ENCODE peak calls at places on chromosomes 4 and X, in six cellular contexts. O, F, G, U, Q and V are unnamed samples.

GRCh38 chr4:7173821-7174220 is 18.5 kb upstream of the SORCS2 start:
- DNase-seq in O (no peak), F (no peak), G (no peak), U (no peak), Q (no peak), V (no peak)

GRCh38 chr4:3263053-3263958 is 14.3 kb downstream of the MSANTD1 start:
- DNase-seq in O (no peak), F (no peak), G (peak; percentile 20), U (no peak), Q (no peak), V (no peak)

GRCh38 chr4:151931563-151931962 is 170.8 kb upstream of the GATB start:
- DNase-seq in O (no peak), F (no peak), G (no peak), U (no peak), Q (no peak), V (no peak)

GRCh38 chr4:165635951-165636350 is 237.1 kb upstream of the TLL1 start:
- DNase-seq in O (no peak), F (no peak), G (no peak), U (no peak), Q (no peak), V (no peak)

GRCh38 chr4:70958681-70959080 is 34.8 kb upstream of the DCK start:
- DNase-seq in O (no peak), F (no peak), G (no peak), U (peak; percentile 39), Q (no peak), V (no peak)

GRCh38 chrX:24241822-24242648 is 71.8 kb downstream of the SUPT20HL2 start:
- DNase-seq in O (no peak), F (no peak), G (no peak), U (no peak), Q (no peak), V (no peak)

GRCh38 chr4:86895692-86896488 is 3.7 kb upstream of the C4orf36 start:
- DNase-seq in O (no peak), F (no peak), G (no peak), U (no peak), Q (no peak), V (no peak)

GRCh38 chr4:95086532-95086931 is 328.8 kb downstream of the BMPR1B start:
- DNase-seq in O (no peak), F (no peak), G (no peak), U (no peak), Q (no peak), V (no peak)

GRCh38 chr4:138609943-138610350 is 367.8 kb upstream of the SLC7A11 start:
- DNase-seq in O (no peak), F (no peak), G (no peak), U (no peak), Q (no peak), V (no peak)

GRCh38 chr4:145186719-145187118 is 6.3 kb upstream of the OTUD4 start:
- DNase-seq in O (no peak), F (no peak), G (no peak), U (no peak), Q (no peak), V (no peak)

GRCh38 chrX:38045697-38046096 is 39.3 kb downstream of the SYTL5 start:
- DNase-seq in O (no peak), F (no peak), G (peak; percentile 51), U (no peak), Q (no peak), V (no peak)

GRCh38 chr4:78002260-78002659 is 54.9 kb upstream of the FRAS1 start:
- DNase-seq in O (no peak), F (no peak), G (no peak), U (no peak), Q (no peak), V (no peak)

GRCh38 chr4:76738081-76738931 is 159.6 kb downstream of the SOWAHB start:
- DNase-seq in O (no peak), F (peak; percentile 41), G (no peak), U (peak; percentile 87), Q (no peak), V (no peak)

GRCh38 chrX:46551494-46552128 is 6.4 kb upstream of the ZNF674 start:
- DNase-seq in O (no peak), F (no peak), G (no peak), U (no peak), Q (no peak), V (no peak)

GRCh38 chrX:9635805-9636204 is 129.8 kb downstream of the GPR143 start:
- DNase-seq in O (no peak), F (no peak), G (no peak), U (no peak), Q (no peak), V (no peak)

GRCh38 chr4:86319390-86319789 is 40.5 kb downstream of the MAPK10 start:
- DNase-seq in O (no peak), F (no peak), G (no peak), U (no peak), Q (no peak), V (no peak)

GRCh38 chr4:112119358-112119783 is 25.9 kb upstream of the FAM241A start:
- DNase-seq in O (no peak), F (no peak), G (no peak), U (no peak), Q (no peak), V (no peak)

GRCh38 chr4:5979981-5980380 is 38.2 kb downstream of the C4orf50 start:
- DNase-seq in O (no peak), F (no peak), G (peak; percentile 24), U (no peak), Q (no peak), V (no peak)

GRCh38 chr4:55795342-55795741 is 24.2 kb upstream of the EXOC1L start:
- DNase-seq in O (no peak), F (no peak), G (no peak), U (no peak), Q (no peak), V (no peak)

GRCh38 chr4:179804440-179804839 is 2362.2 kb upstream of the AGA start:
- DNase-seq in O (no peak), F (no peak), G (no peak), U (no peak), Q (no peak), V (no peak)

GRCh38 chr4:25367004-25367621 is 9.9 kb upstream of the ANAPC4 start:
- DNase-seq in O (no peak), F (no peak), G (no peak), U (peak; percentile 16), Q (no peak), V (no peak)

GRCh38 chrX:99384594-99385374 is 1025.3 kb downstream of the PCDH19 start:
- DNase-seq in O (no peak), F (no peak), G (no peak), U (no peak), Q (no peak), V (no peak)

GRCh38 chr4:109313168-109314133 is 11.0 kb upstream of the COL25A1 start:
- DNase-seq in O (no peak), F (no peak), G (no peak), U (no peak), Q (no peak), V (no peak)
- H3K9me3 ChIP-seq in O (peaks cover 13% of the 10 kb centered on the region), F (peaks cover 3% of the 10 kb centered on the region), G (peaks cover 22% of the 10 kb centered on the region), U (no peaks in the 10 kb centered on the region), Q (peaks cover 7% of the 10 kb centered on the region), V (no peaks in the 10 kb centered on the region)

DNA sequence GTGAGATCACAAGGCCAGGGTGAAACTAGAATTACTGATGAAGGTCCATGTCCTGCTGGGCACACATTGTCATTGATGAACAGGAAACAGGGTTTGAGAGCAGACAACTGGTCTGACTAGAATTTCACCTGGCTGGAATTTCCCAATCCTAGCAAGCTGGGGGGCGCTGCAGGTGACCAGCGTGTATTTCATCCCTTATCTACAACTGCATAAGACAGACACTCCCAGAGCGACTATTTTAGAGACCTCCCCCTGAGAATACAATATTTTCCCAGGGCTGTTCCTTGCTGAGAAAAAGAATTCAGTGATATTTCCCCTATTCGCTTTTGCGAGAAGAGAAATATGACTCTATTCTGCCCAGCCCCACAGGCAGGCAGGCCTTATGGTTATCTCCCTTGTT is 432.6 kb upstream of the GALNT7 start:
- DNase-seq in O (no peak), F (no peak), G (no peak), U (no peak), Q (no peak), V (no peak)
- H3K9me3 ChIP-seq in O (peaks cover 20% of the 10 kb centered on the region), F (no peaks in the 10 kb centered on the region), G (peaks cover 34% of the 10 kb centered on the region), U (peaks cover 11% of the 10 kb centered on the region), Q (no peaks in the 10 kb centered on the region), V (no peaks in the 10 kb centered on the region)

GRCh38 chrX:41666251-41666650 is 22.5 kb upstream of the GPR34 start:
- DNase-seq in O (no peak), F (no peak), G (no peak), U (no peak), Q (no peak), V (no peak)

GRCh38 chrX:41665676-41666075 is 23.1 kb upstream of the GPR34 start:
- DNase-seq in O (no peak), F (no peak), G (no peak), U (no peak), Q (no peak), V (no peak)

GRCh38 chrX:41661366-41662095 is 27.2 kb upstream of the GPR34 start:
- DNase-seq in O (no peak), F (no peak), G (no peak), U (no peak), Q (no peak), V (no peak)

GRCh38 chrX:41667631-41668030 is 21.1 kb upstream of the GPR34 start:
- DNase-seq in O (no peak), F (no peak), G (no peak), U (no peak), Q (no peak), V (no peak)

DNA sequence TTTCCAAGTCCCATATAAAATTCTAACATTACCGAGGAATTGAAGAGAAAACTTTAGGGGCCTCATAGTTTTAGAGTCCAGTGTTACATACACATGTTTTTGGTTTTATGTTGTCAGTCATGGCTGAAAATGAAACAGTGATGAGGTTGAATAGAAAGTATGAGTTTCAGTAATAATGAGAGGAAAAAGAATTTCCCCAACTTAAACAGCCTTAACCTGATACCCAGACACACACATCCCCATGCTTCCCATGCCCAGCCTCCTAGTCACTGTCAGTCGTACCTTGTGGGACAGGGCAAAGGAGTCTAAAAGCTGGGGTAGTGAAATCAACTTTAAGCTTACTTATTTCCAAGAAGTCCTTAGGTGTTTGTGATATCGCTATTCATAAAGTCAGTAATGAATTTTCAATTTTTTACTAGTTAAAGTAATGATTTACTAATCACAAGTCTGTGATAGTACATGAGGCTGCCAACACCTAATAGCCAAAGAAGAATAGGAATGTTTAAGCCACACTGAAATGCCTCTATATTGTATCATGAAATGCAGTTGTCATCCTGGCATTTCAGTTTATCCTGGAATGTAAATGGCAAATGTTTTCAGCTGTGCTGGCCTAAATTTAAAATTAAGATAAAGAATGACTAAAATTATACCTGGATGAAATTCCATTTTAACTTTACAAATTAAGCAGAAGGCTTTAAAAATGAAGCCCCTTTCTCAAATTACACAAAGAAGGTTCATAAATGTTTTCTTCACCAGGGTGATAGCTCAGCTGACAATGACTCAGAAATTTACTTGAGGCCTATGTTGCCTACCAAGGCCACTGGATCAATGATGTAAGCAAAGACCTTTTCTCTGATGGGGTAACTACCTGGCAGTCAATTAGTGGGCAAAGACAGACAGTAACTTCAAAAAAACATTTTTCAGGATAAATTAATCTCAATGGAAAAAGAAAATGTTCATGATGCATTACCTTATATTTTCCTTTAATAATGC is 24.2 kb upstream of the GPR34 start:
- DNase-seq in O (no peak), F (no peak), G (no peak), U (no peak), Q (no peak), V (no peak)
- H3K9me3 ChIP-seq in O (no peaks in the 10 kb centered on the region), F (no peaks in the 10 kb centered on the region), G (no peaks in the 10 kb centered on the region), U (no peaks in the 10 kb centered on the region), Q (no peaks in the 10 kb centered on the region), V (no peaks in the 10 kb centered on the region)

GRCh38 chr4:252065-252601 is 53.1 kb downstream of the ZNF732 start:
- DNase-seq in O (no peak), F (no peak), G (no peak), U (no peak), Q (no peak), V (no peak)

GRCh38 chr4:253936-254756 is 51.1 kb downstream of the ZNF732 start:
- DNase-seq in O (no peak), F (no peak), G (no peak), U (no peak), Q (no peak), V (no peak)

GRCh38 chr4:256492-256891 is 48.8 kb downstream of the ZNF732 start:
- DNase-seq in O (no peak), F (no peak), G (no peak), U (no peak), Q (no peak), V (no peak)
- H3K9me3 ChIP-seq in O (peaks cover 84% of the 10 kb centered on the region), F (peaks cover 34% of the 10 kb centered on the region), G (peaks cover 84% of the 10 kb centered on the region), U (peaks cover 31% of the 10 kb centered on the region), Q (peaks cover 19% of the 10 kb centered on the region), V (peaks cover 22% of the 10 kb centered on the region)